ENCODE peak calls at places on chromosomes 2 and 18, in five cellular contexts. One of them, this sample, is unnamed.

GRCh38 chr2:48795065-48795464 is 39.5 kb upstream of the LHCGR start:
- DNase-seq in activated CD8-positive, alpha-beta memory T cell treated with anti-CD3 and anti-CD28 coated beads for 24 hours: no peak
- DNase-seq in psoas muscle: no peak
- DNase-seq in endothelial cell: no peak
- DNase-seq in fibroblast of gingiva: no peak
- DNase-seq in this sample: peak

GRCh38 chr18:58391932-58392331 is 237.0 kb downstream of the ALPK2 start:
- DNase-seq in endothelial cell: no peak
- DNase-seq in psoas muscle: no peak
- DNase-seq in fibroblast of gingiva: no peak
- DNase-seq in activated CD8-positive, alpha-beta memory T cell treated with anti-CD3 and anti-CD28 coated beads for 24 hours: no peak
- DNase-seq in this sample: no peak

GRCh38 chr2:75998451-75998850 is 287.7 kb upstream of the GCFC2 start:
- DNase-seq in activated CD8-positive, alpha-beta memory T cell treated with anti-CD3 and anti-CD28 coated beads for 24 hours: no peak
- DNase-seq in fibroblast of gingiva: no peak
- DNase-seq in endothelial cell: no peak
- DNase-seq in psoas muscle: no peak
- DNase-seq in this sample: no peak

GRCh38 chr18:460302-460701 is 40.2 kb downstream of the COLEC12 start:
- DNase-seq in fibroblast of gingiva: no peak
- DNase-seq in activated CD8-positive, alpha-beta memory T cell treated with anti-CD3 and anti-CD28 coated beads for 24 hours: no peak
- DNase-seq in psoas muscle: no peak
- DNase-seq in endothelial cell: no peak
- DNase-seq in this sample: no peak

GRCh38 chr2:83517727-83518368 is 941.2 kb downstream of the SUCLG1 start:
- DNase-seq in activated CD8-positive, alpha-beta memory T cell treated with anti-CD3 and anti-CD28 coated beads for 24 hours: no peak
- DNase-seq in psoas muscle: no peak
- DNase-seq in fibroblast of gingiva: no peak
- DNase-seq in endothelial cell: no peak
- DNase-seq in this sample: no peak

GRCh38 chr2:151290467-151290866 is 999 bp upstream of the NMI start:
- DNase-seq in endothelial cell: no peak
- DNase-seq in psoas muscle: no peak
- DNase-seq in activated CD8-positive, alpha-beta memory T cell treated with anti-CD3 and anti-CD28 coated beads for 24 hours: no peak
- DNase-seq in fibroblast of gingiva: no peak
- DNase-seq in this sample: no peak

GRCh38 chr2:165018207-165018606 is 62.9 kb upstream of the SLC38A11 start:
- DNase-seq in fibroblast of gingiva: no peak
- DNase-seq in endothelial cell: no peak
- DNase-seq in activated CD8-positive, alpha-beta memory T cell treated with anti-CD3 and anti-CD28 coated beads for 24 hours: no peak
- DNase-seq in psoas muscle: no peak
- DNase-seq in this sample: no peak

GRCh38 chr2:215790548-215791421 is 222.6 kb downstream of the MREG start:
- DNase-seq in activated CD8-positive, alpha-beta memory T cell treated with anti-CD3 and anti-CD28 coated beads for 24 hours: no peak
- DNase-seq in psoas muscle: no peak
- DNase-seq in fibroblast of gingiva: peak
- DNase-seq in endothelial cell: no peak
- DNase-seq in this sample: no peak

GRCh38 chr2:64404743-64405142 is 49.2 kb upstream of the LGALSL start:
- DNase-seq in endothelial cell: peak
- DNase-seq in psoas muscle: peak
- DNase-seq in fibroblast of gingiva: peak
- DNase-seq in activated CD8-positive, alpha-beta memory T cell treated with anti-CD3 and anti-CD28 coated beads for 24 hours: no peak
- DNase-seq in this sample: peak

GRCh38 chr2:175275499-175275898 is 94.0 kb upstream of the ATP5MC3 start:
- DNase-seq in psoas muscle: no peak
- DNase-seq in fibroblast of gingiva: no peak
- DNase-seq in endothelial cell: no peak
- DNase-seq in activated CD8-positive, alpha-beta memory T cell treated with anti-CD3 and anti-CD28 coated beads for 24 hours: no peak
- DNase-seq in this sample: no peak

GRCh38 chr2:241638063-241638660 is 669 bp downstream of the ATG4B start:
- DNase-seq in psoas muscle: no peak
- DNase-seq in fibroblast of gingiva: no peak
- DNase-seq in endothelial cell: no peak
- DNase-seq in activated CD8-positive, alpha-beta memory T cell treated with anti-CD3 and anti-CD28 coated beads for 24 hours: no peak
- DNase-seq in this sample: no peak

GRCh38 chr2:237092920-237093781 is 7.5 kb downstream of the COPS8 start:
- DNase-seq in activated CD8-positive, alpha-beta memory T cell treated with anti-CD3 and anti-CD28 coated beads for 24 hours: no peak
- DNase-seq in psoas muscle: no peak
- DNase-seq in fibroblast of gingiva: peak
- DNase-seq in endothelial cell: no peak
- DNase-seq in this sample: no peak

GRCh38 chr2:28250006-28250405 is 142.7 kb upstream of the FOSL2 start:
- DNase-seq in endothelial cell: no peak
- DNase-seq in psoas muscle: no peak
- DNase-seq in fibroblast of gingiva: peak
- DNase-seq in activated CD8-positive, alpha-beta memory T cell treated with anti-CD3 and anti-CD28 coated beads for 24 hours: no peak
- DNase-seq in this sample: no peak

GRCh38 chr2:95231723-95232122 is 24.4 kb downstream of the ZNF892 start:
- DNase-seq in fibroblast of gingiva: peak
- DNase-seq in activated CD8-positive, alpha-beta memory T cell treated with anti-CD3 and anti-CD28 coated beads for 24 hours: no peak
- DNase-seq in endothelial cell: peak
- DNase-seq in psoas muscle: peak
- DNase-seq in this sample: peak

This sample was measured in K562.